ENCODE peak calls at places on chromosome 6, in ten cellular contexts. Y is thoracic aorta, N is tibial artery, H is heart right ventricle, C is esophagus squamous epithelium, K is cardiac muscle cell, P is right lobe of liver, D is HCT116, F is testis, A is upper lobe of right lung. R is an unnamed sample.

GRCh38 chr6:108518714-108519576 is 41.8 kb upstream of the FOXO3 start:
- DNase-seq in F (no peak), Y (no peak), C (no peak), N (no peak), A (no peak), H (no peak), P (no peak), D (peak; percentile 54), K (no peak), R (no peak)

GRCh38 chr6:168607272-168608112 is 166.5 kb downstream of the SMOC2 start:
- DNase-seq in D (no peak), K (no peak), C (no peak), A (peak; percentile 87), P (no peak), H (no peak), F (peak; percentile 5), N (no peak), Y (no peak), R (no peak)

GRCh38 chr6:155521719-155522118 is 66.1 kb upstream of the NOX3 start:
- DNase-seq in H (no peak), F (no peak), P (no peak), C (no peak), A (no peak), D (no peak), N (no peak), Y (no peak), K (no peak), R (no peak)

GRCh38 chr6:148837941-148838340 is 91.1 kb downstream of the UST start:
- DNase-seq in C (no peak), Y (no peak), H (no peak), P (no peak), N (no peak), A (no peak), D (no peak), K (no peak), F (no peak), R (no peak)

GRCh38 chr6:63516186-63516944 is 55.9 kb upstream of the LOC128125822 start:
- DNase-seq in H (no peak), Y (no peak), K (no peak), C (no peak), N (no peak), D (peak; percentile 83), P (no peak), F (no peak), A (no peak), R (no peak)

GRCh38 chr6:170035896-170036295 is 255.0 kb downstream of the DLL1 start:
- DNase-seq in N (no peak), Y (no peak), C (no peak), F (no peak), D (no peak), A (peak; percentile 52), K (no peak), H (no peak), P (no peak), R (no peak)

GRCh38 chr6:45606831-45607400 is 229.2 kb upstream of the SUPT3H start:
- DNase-seq in K (no peak), N (no peak), D (no peak), H (no peak), A (no peak), C (no peak), P (no peak), F (no peak), Y (no peak), R (no peak)

GRCh38 chr6:124226396-124226795 is 422.7 kb downstream of the NKAIN2 start:
- DNase-seq in H (no peak), Y (no peak), F (no peak), K (no peak), D (no peak), A (no peak), C (no peak), P (no peak), N (no peak), R (no peak)

GRCh38 chr6:159716247-159717086 is 10.8 kb upstream of the WTAP start:
- DNase-seq in H (peak; percentile 21), Y (peak; percentile 43), K (no peak), F (peak; percentile 63), C (no peak), D (no peak), N (peak; percentile 74), A (no peak), P (no peak), R (no peak)

GRCh38 chr6:169940554-169941290 is 189.3 kb downstream of the ERMARD start:
- DNase-seq in A (no peak), P (no peak), N (no peak), H (no peak), C (no peak), Y (no peak), F (no peak), D (no peak), K (no peak), R (peak; percentile 52)

DNA sequence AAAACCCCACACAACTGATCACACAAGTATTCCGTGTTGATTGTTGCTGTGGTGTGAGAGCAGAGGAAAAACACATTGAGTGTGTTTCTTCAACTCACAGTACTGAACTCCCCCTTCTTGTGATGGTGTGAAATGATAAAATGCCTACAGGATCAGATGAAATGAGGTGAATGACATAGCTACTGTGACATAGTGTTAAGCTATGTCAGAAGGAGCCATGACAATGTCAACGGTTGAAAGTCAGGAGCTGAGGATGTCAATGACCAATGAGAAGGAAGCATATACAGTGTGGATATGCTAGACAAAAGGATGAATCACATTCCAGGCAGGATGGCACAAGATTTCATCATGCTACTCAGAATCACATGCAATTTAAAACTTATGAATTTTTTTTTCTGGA is 38.8 kb downstream of the WASF1 start:
- DNase-seq in N (no peak), F (no peak), D (peak; percentile 52), C (no peak), H (no peak), P (no peak), Y (no peak), A (no peak), K (no peak), R (no peak)
- TF ChIP-seq CTCF in N (no peak), F (no peak), D (no peak), C (no peak), H (no peak), P (no peak), Y (no peak), A (no peak), K (no peak), R (no peak)

DNA sequence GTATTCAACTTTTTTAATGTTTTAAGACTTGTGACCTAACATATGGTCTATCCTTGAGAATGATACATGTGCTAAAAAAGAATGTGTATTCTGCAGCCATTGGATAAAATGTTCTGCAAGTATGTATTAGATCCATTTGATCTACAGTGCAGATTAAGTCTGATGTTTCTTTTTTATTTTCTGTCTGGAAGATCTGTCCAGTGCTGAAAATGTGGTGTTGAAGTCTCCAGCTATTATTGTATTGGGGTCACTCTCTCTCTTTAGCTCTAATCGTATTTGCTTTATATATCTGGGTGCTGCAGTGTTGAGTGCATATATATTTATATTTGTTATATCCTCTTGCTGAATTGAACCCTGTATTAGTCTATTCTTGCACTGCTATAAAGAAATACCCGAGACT is 44.2 kb upstream of the TRIM39 start:
- DNase-seq in K (no peak), A (no peak), D (no peak), P (no peak), C (no peak), F (no peak), H (no peak), Y (no peak), N (no peak), R (no peak)
- H3K9me3 ChIP-seq in K (no peaks in the 10 kb centered on the region), A (peaks cover 53% of the 10 kb centered on the region), D (peaks cover 25% of the 10 kb centered on the region), P (peaks cover 9% of the 10 kb centered on the region), C (peaks cover 76% of the 10 kb centered on the region), F (peaks cover 4% of the 10 kb centered on the region), H (peaks cover 35% of the 10 kb centered on the region), Y (peaks cover 76% of the 10 kb centered on the region), N (peaks cover 92% of the 10 kb centered on the region), R (peaks cover 81% of the 10 kb centered on the region)

GRCh38 chr6:19332806-19333460 is 504.2 kb upstream of the ID4 start:
- DNase-seq in N (no peak), Y (no peak), K (no peak), F (no peak), H (no peak), P (no peak), D (no peak), A (no peak), C (no peak), R (no peak)
- H3K27ac ChIP-seq in N (no peak overlapping the region), Y (no peak overlapping the region), K (no peak overlapping the region), F (no peak overlapping the region), H (no peak overlapping the region), P (no peak overlapping the region), D (no peak overlapping the region), A (no peak overlapping the region), C (no peak overlapping the region), R (no peak overlapping the region)

GRCh38 chr6:150006961-150007464 is 18.3 kb downstream of the RAET1L start:
- DNase-seq in A (no peak), N (no peak), K (peak; percentile 30), C (no peak), P (no peak), H (no peak), Y (no peak), D (no peak), F (no peak), R (no peak)
- TF ChIP-seq CTCF in A (peak; percentile 50), N (peak; percentile 17), K (peak; percentile 58), C (peak; percentile 20), P (no peak), H (no peak), Y (peak; percentile 25), D (peak; percentile 66), F (peak; percentile 32), R (no peak)

R was measured in right atrium auricular region.